ENCODE peak calls at places on chromosomes 11 and 22, in five cellular contexts. V is HCT116, D is SK-N-SH, M is K562, F is GM12878. Y is an unnamed sample.

GRCh38 chr11:88327462-88328143 is 9.9 kb downstream of the CTSC start:
- DNase-seq in F (no peak), D (no peak), M (no peak), V (no peak), Y (no peak)

GRCh38 chr22:44365832-44366231 is 53.1 kb upstream of the SHISAL1 start:
- DNase-seq in M (no peak), V (no peak), D (no peak), F (no peak), Y (no peak)

GRCh38 chr22:32904044-32904443 is 102.5 kb downstream of the TIMP3 start:
- DNase-seq in M (peak), D (peak), F (no peak), V (peak), Y (peak)

GRCh38 chr11:122843281-122844150 is 5.2 kb downstream of the CRTAM start:
- DNase-seq in V (no peak), F (no peak), M (no peak), D (no peak), Y (no peak)

GRCh38 chr22:47203554-47203991 is 441.1 kb downstream of the TBC1D22A start:
- DNase-seq in V (no peak), M (no peak), D (no peak), F (no peak), Y (no peak)

GRCh38 chr11:7667460-7667859 is 5.8 kb downstream of the CYB5R2 start:
- DNase-seq in M (no peak), D (no peak), V (no peak), F (no peak), Y (peak)

GRCh38 chr11:111819161-111820058 is 52.0 kb downstream of the ALG9 start:
- DNase-seq in F (no peak), M (no peak), V (no peak), D (peak), Y (no peak)

GRCh38 chr11:11519184-11519583 is 102.6 kb downstream of the GALNT18 start:
- DNase-seq in F (no peak), D (no peak), M (peak), V (no peak), Y (no peak)

GRCh38 chr11:59417023-59417422 is 9.2 kb downstream of the OR5A2 start:
- DNase-seq in V (no peak), D (no peak), M (no peak), F (no peak), Y (no peak)

GRCh38 chr11:94452988-94453387 is 40.7 kb downstream of the MRE11 start:
- DNase-seq in F (no peak), V (no peak), M (no peak), D (no peak), Y (no peak)

GRCh38 chr11:134800130-134800529 is 388.1 kb upstream of the B3GAT1 start:
- DNase-seq in F (no peak), V (no peak), M (no peak), D (no peak), Y (no peak)

GRCh38 chr11:17699157-17700114 is 19.9 kb upstream of the MYOD1 start:
- DNase-seq in V (no peak), M (peak), F (no peak), D (no peak), Y (no peak)

GRCh38 chr11:130261546-130261945 is 53.2 kb downstream of the ZBTB44 start:
- DNase-seq in D (no peak), M (no peak), F (no peak), V (no peak), Y (no peak)

GRCh38 chr22:44191036-44191454 is 10.3 kb downstream of the PARVG start:
- DNase-seq in M (no peak), F (no peak), D (no peak), V (no peak), Y (no peak)

GRCh38 chr11:118572914-118573550 is 823 bp downstream of the ARCN1 start:
- DNase-seq in F (peak), M (peak), V (peak), D (peak), Y (peak)

GRCh38 chr22:28245579-28246224 is 326.6 kb upstream of the PITPNB start:
- DNase-seq in M (no peak), V (no peak), D (no peak), F (no peak), Y (no peak)

GRCh38 chr11:78244546-78245315 is 56.0 kb downstream of the USP35 start:
- DNase-seq in F (no peak), V (no peak), D (peak), M (no peak), Y (no peak)

GRCh38 chr22:42553475-42554361 is at the start of gene SERHL2:
- DNase-seq in D (peak), M (peak), V (no peak), F (peak), Y (peak)

GRCh38 chr11:62539238-62539925 is 7.2 kb downstream of the AHNAK start:
- DNase-seq in D (peak), V (no peak), F (no peak), M (peak), Y (no peak)

GRCh38 chr11:12232819-12233601 is 122.6 kb downstream of the MICAL2 start:
- DNase-seq in D (no peak), M (no peak), V (peak), F (no peak), Y (no peak)

GRCh38 chr11:119745776-119746535 is 17.0 kb upstream of the NECTIN1 start:
- DNase-seq in F (no peak), V (no peak), M (no peak), D (no peak), Y (no peak)

GRCh38 chr11:119750056-119750455 is 21.1 kb upstream of the NECTIN1 start:
- DNase-seq in M (no peak), F (no peak), V (no peak), D (no peak), Y (no peak)

GRCh38 chr11:119751281-119752060 is 22.5 kb upstream of the NECTIN1 start:
- DNase-seq in V (no peak), M (no peak), F (peak), D (no peak), Y (no peak)

GRCh38 chr11:119747868-119748660 is 19.1 kb upstream of the NECTIN1 start:
- DNase-seq in V (no peak), M (no peak), F (no peak), D (no peak), Y (no peak)

GRCh38 chr11:119749006-119749565 is 20.1 kb upstream of the NECTIN1 start:
- DNase-seq in D (no peak), V (no peak), M (no peak), F (no peak), Y (no peak)
- TF ChIP-seq JUND in D (no peak), V (no peak), M (no peak), F (no peak), Y (no peak)

GRCh38 chr11:501683-502287 is 5.3 kb downstream of the RNH1 start:
- DNase-seq in M (no peak), V (no peak), D (no peak), F (no peak), Y (no peak)

GRCh38 chr11:501001-501682 is 5.9 kb downstream of the RNH1 start:
- DNase-seq in V (no peak), M (no peak), F (no peak), D (no peak), Y (no peak)

GRCh38 chr11:504053-504993 is 2.7 kb downstream of the RNH1 start:
- DNase-seq in M (peak), F (no peak), D (no peak), V (no peak), Y (no peak)

GRCh38 chr11:503179-503981 is 3.7 kb downstream of the RNH1 start:
- DNase-seq in F (peak), D (no peak), M (peak), V (no peak), Y (no peak)

DNA sequence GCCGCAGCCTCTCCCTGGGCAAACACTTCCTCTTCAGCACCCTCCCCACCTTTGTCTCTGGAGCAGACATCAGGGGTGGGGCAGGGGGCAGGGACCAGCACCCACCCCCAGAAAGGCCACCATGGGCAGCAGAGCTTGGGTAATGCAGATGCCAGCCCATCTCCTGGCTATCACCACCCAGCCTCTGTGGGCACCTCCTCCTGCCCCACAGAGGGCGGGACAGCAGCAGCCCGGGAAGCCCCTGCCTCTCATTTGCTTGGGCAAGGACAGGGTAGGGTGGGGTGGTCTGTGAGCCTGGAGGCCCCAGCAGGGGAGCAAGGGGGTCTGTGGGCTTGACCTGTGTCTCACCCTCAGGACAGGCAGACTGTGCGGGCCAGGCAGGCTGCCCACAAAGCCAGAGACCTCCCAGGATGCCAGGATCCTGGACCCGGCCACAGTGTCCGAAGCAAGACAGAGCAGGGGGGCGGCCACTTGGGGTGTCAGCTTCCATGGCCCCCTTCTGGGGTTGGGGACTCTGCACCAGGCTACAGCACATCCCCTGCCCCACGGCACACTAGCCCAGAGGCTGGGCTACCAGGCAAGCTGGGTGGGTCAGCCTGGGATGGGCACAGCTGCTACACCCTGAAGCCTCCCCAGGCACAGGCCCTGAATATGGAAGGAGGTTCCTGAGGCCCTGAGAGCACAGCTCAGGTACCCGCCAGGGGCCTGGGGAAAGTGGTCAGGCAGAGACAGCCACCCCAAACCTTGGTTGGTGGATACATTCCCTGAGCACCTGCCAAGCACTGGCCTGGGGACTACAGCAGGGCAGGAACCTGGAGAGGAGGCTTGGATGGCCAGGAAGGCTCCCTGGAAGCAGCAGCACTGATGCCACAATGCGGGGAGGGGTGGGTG is 4.5 kb downstream of the RNH1 start:
- DNase-seq in M (no peak), D (peak), F (no peak), V (no peak), Y (no peak)
- TF ChIP-seq JUND in M (no peak), D (no peak), F (no peak), V (no peak), Y (no peak)

GRCh38 chr22:20781272-20781990 is 7.5 kb downstream of the SERPIND1 start:
- DNase-seq in V (no peak), D (no peak), M (no peak), F (no peak), Y (no peak)
- TF ChIP-seq JUND in V (no peak), D (no peak), M (peak), F (no peak), Y (no peak)

GRCh38 chr11:124538019-124538418 is 5.4 kb downstream of the OR8B12 start:
- DNase-seq in M (peak), F (no peak), V (no peak), D (no peak), Y (peak)
- TF ChIP-seq JUND in M (no peak), F (no peak), V (no peak), D (no peak), Y (no peak)

GRCh38 chr11:3108183-3108721 is 51.0 kb upstream of the CARS1 start:
- DNase-seq in V (no peak), M (no peak), D (peak), F (no peak), Y (no peak)

GRCh38 chr11:3109921-3110706 is 52.9 kb upstream of the CARS1 start:
- DNase-seq in M (peak), D (peak), V (peak), F (no peak), Y (peak)

GRCh38 chr11:3115321-3115720 is 49.8 kb downstream of the OSBPL5 start:
- DNase-seq in M (no peak), D (no peak), V (no peak), F (no peak), Y (no peak)

GRCh38 chr11:3109434-3109833 is 52.2 kb upstream of the CARS1 start:
- DNase-seq in F (no peak), M (no peak), V (no peak), D (peak), Y (no peak)

DNA sequence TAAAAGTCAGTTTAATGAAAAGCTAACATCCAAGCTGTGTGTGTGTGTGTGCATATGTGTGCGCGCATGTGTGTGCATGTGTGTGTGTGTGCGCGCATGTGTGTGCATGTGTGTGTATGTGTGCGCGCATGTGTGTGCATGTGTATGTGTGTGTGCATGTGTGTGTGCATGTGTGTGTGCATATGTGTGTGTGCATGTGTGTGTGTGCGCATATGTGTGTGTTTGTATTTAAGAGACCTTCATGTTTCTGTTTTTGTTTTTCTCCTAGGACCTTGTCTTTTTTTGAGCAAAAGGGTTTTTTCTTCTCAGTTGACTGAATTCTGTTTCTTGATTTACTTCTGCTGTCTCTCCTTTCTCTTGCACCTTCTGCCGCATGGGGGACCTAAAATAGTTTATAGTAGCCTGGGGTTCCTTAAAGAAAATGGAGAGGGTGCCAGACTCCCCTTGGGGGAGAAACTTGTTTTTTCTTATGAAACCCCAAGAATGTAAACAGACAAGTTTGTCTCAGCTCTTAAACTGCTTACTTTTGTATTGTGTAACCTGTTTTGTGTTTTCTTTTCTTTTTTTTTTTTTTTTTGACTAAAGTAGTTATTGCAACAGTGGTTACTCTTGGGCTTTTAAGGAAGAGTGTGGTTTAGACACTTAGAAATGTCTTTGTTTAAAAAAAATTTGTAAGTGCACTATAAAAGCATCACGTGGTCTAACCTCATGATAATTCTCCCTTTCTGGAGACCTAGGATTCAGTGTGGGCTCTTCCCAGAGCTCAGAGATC is 53.0 kb downstream of the OSBPL5 start:
- DNase-seq in V (no peak), F (no peak), M (no peak), D (no peak), Y (peak)
- TF ChIP-seq JUND in V (no peak), F (no peak), M (no peak), D (no peak), Y (no peak)

GRCh38 chr11:132008872-132009271 is 638.5 kb downstream of the NTM start:
- DNase-seq in M (no peak), F (no peak), D (no peak), V (no peak), Y (no peak)
- TF ChIP-seq JUND in M (no peak), F (no peak), D (no peak), V (no peak), Y (no peak)